ENCODE peak calls at places on chromosomes 11 and 22, in five cellular contexts. J, A, T, F and V are unnamed samples. For H3K4me1, the result is how much of the 10 kb centered on the place peaks cover.

GRCh38 chr22:38565441-38565840 is 4.5 kb downstream of the DMC1 start:
- DNase-seq in T (no peak), A (no peak), F (no peak), J (no peak), V (no peak)

GRCh38 chr11:1055990-1056771 is 18.5 kb upstream of the MUC2 start:
- DNase-seq in J (no peak), A (peak), T (no peak), F (no peak), V (no peak)

GRCh38 chr11:79466411-79466810 is 25.6 kb upstream of the TENM4 start:
- DNase-seq in T (no peak), F (no peak), J (peak), A (no peak), V (no peak)

GRCh38 chr22:42887114-42887513 is 30.0 kb upstream of the ARFGAP3 start:
- DNase-seq in T (no peak), J (no peak), A (no peak), F (no peak), V (no peak)

GRCh38 chr11:2797741-2798361 is 87.7 kb downstream of the CDKN1C start:
- DNase-seq in T (no peak), J (no peak), F (no peak), A (peak), V (no peak)

GRCh38 chr11:1130276-1131032 is 27.3 kb upstream of the MUC5AC start:
- DNase-seq in J (no peak), A (peak), T (no peak), F (no peak), V (no peak)

GRCh38 chr11:125062931-125063428 is at the start of gene SLC37A2:
- DNase-seq in A (peak), T (peak), J (peak), F (no peak), V (peak)

GRCh38 chr11:48900131-48900800 is 83.4 kb downstream of the TRIM51G start:
- DNase-seq in A (no peak), F (no peak), T (no peak), J (no peak), V (no peak)

GRCh38 chr11:122731500-122731913 is 76.0 kb downstream of the UBASH3B start:
- DNase-seq in A (no peak), F (no peak), J (peak), T (no peak), V (no peak)

GRCh38 chr11:44611687-44612437 is 46.4 kb downstream of the CD82 start:
- DNase-seq in T (no peak), A (no peak), F (no peak), J (no peak), V (no peak)

GRCh38 chr11:69297926-69298777 is 4.2 kb downstream of the MYEOV start:
- DNase-seq in T (peak), F (peak), J (peak), A (no peak), V (peak)

GRCh38 chr22:46894081-46894671 is 131.7 kb downstream of the TBC1D22A start:
- DNase-seq in T (no peak), A (peak), J (no peak), F (no peak), V (no peak)

GRCh38 chr11:37657645-37658044 is 1059.6 kb upstream of the RAG2 start:
- DNase-seq in A (no peak), T (peak), J (peak), F (no peak), V (no peak)

GRCh38 chr22:37564111-37564711 is 3.9 kb downstream of the CDC42EP1 start:
- DNase-seq in T (peak), F (no peak), J (peak), A (no peak), V (no peak)

GRCh38 chr11:79906189-79906588 is 465.4 kb upstream of the TENM4 start:
- DNase-seq in F (no peak), T (no peak), J (no peak), A (no peak), V (no peak)

GRCh38 chr11:111454561-111455192 is 57.5 kb downstream of the BTG4 start:
- DNase-seq in T (peak), F (peak), J (peak), A (peak), V (peak)
- TF ChIP-seq CTCF in T (peak), F (peak), J (peak), A (peak), V (peak)

GRCh38 chr22:43988960-43989359 is 33.7 kb downstream of the SAMM50 start:
- DNase-seq in F (no peak), T (no peak), J (no peak), A (no peak), V (no peak)

GRCh38 chr22:43991316-43992020 is 32.6 kb upstream of the PARVB start:
- DNase-seq in F (no peak), T (no peak), A (no peak), J (no peak), V (no peak)

GRCh38 chr22:43992331-43992821 is 31.7 kb upstream of the PARVB start:
- DNase-seq in F (no peak), J (peak), A (no peak), T (no peak), V (no peak)

GRCh38 chr22:43988116-43988817 is 33.0 kb downstream of the SAMM50 start:
- DNase-seq in T (no peak), F (no peak), A (no peak), J (no peak), V (no peak)

DNA sequence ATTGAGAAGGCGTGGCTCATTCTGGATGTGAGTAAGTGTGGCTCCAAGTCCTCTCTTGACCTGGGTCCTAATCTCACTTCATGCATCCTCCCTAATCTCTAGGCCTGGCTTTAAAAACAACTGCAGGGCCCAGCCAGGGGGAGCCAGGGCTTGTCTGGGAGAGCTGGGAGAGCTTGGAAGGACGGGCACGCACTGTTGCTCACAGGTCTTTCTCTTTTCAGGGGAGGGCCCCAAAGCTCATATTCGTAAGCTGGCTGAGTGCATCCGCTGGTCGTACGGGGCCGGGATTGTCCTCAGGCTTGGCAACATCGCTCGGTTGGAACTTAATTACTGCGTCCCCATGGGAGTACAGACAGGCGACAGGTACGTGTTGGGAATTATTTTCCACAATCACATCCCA is 34.1 kb upstream of the PARVB start:
- DNase-seq in F (no peak), T (no peak), A (no peak), J (no peak), V (no peak)
- H3K4me1 ChIP-seq in F (under half), T (under half), A (under half), J (under half), V (under half)

GRCh38 chr11:67367014-67367835 is 6.2 kb downstream of the CLCF1 start:
- DNase-seq in T (no peak), J (peak), F (no peak), A (no peak), V (no peak)
- H3K4me3 ChIP-seq in T (no peak), J (no peak), F (no peak), A (no peak), V (no peak)

DNA sequence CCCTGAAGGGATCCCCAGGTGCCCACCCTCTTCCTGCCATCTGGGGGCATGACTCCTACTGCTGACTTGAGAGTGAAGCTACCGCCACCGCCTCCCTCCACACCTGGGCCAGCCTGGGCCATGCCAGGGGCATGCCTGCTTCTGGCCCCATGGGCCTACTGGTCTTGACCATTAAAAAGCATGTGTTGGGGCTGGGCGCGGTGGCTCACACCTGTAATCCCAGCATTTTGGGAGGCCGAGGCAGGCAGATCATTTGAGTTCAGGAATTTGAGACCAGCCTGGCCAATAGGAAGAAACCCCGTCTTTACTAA is 37.7 kb upstream of the CCDC188 start:
- DNase-seq in T (no peak), J (no peak), A (no peak), F (no peak), V (no peak)
- TF ChIP-seq CTCF in T (no peak), J (no peak), A (no peak), F (no peak), V (no peak)

GRCh38 chr22:19120829-19121630 is 1.2 kb downstream of the DGCR2 start:
- DNase-seq in F (no peak), A (peak), T (no peak), J (no peak), V (peak)
- H3K4me1 ChIP-seq in F (under half), A (under half), T (under half), J (under half), V (under half)

GRCh38 chr11:67054851-67055523 is 1.7 kb upstream of the RHOD start:
- DNase-seq in A (no peak), F (peak), J (peak), T (peak), V (peak)
- H3K4me3 ChIP-seq in A (no peak), F (no peak), J (no peak), T (no peak), V (no peak)

GRCh38 chr11:31798057-31799035 is 12.8 kb downstream of the PAX6 start:
- DNase-seq in A (peak), F (no peak), T (no peak), J (no peak), V (no peak)

GRCh38 chr11:31797227-31798056 is 13.7 kb downstream of the PAX6 start:
- DNase-seq in J (no peak), F (no peak), A (peak), T (no peak), V (no peak)

GRCh38 chr11:31799794-31800397 is 11.2 kb downstream of the PAX6 start:
- DNase-seq in J (no peak), F (no peak), T (no peak), A (peak), V (no peak)

GRCh38 chr11:31800398-31801265 is 10.5 kb downstream of the PAX6 start:
- DNase-seq in A (peak), F (no peak), J (no peak), T (no peak), V (no peak)

DNA sequence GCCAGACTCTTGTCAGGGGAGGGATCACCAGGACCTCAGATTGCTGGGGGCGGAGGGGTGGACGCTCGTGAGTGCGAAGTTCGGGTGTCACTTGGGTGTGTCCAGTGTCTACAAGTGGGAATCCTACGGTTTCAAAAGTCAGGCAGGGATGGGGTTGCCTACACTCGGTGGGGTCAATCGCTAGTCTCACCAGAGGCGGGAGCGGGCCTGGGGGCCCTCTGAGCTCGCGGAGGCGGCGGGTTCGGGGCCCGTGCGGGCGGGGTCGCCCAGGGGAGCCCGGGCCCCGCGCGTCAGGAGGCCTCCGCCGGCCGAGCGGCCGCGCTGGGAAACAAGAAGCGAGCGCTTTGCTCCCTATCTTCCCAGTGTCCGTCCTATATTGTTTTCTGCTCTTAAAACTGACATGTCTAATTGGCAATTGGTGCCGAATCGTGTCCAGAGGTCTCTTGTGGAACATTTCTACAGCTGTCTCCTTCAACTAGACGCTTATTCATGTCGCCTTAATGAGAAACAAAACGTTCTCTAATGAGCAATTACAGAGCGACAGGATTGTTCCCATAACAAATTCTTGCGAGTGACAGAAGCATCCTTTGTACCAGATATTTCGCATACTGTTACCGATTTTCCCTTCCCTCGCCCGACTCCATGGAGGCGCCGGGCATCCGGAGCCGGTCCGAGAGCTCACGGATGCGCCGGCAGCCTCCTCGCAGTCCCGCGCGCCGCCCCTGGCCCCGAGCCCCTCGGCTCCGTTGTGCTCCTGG is 11.9 kb downstream of the PAX6 start:
- DNase-seq in A (peak), J (no peak), F (no peak), T (no peak), V (no peak)
- TF ChIP-seq CTCF in A (no peak), J (no peak), F (no peak), T (no peak), V (no peak)

GRCh38 chr22:22895776-22896445 is 8.3 kb downstream of the IGLL5 start:
- DNase-seq in T (no peak), F (peak), J (no peak), A (no peak), V (no peak)
- H3K4me1 ChIP-seq in T (under half), F (under half), J (under half), A (under half), V (under half)